ENCODE peak calls at places on chromosome 4, in four cellular contexts. One of them, this sample, is unnamed.

GRCh38 chr4:106676173-106676921 is 307.8 kb upstream of the GIMD1 start:
- DNase-seq in WTC11: no peak
- DNase-seq in HEK293T: no peak
- DNase-seq in HepG2: no peak
- DNase-seq in this sample: no peak

GRCh38 chr4:19382993-19383392 is 868.7 kb upstream of the SLIT2 start:
- DNase-seq in WTC11: no peak
- DNase-seq in HEK293T: no peak
- DNase-seq in HepG2: no peak
- DNase-seq in this sample: no peak

GRCh38 chr4:108060164-108060563 is 70.5 kb downstream of the HADH start:
- DNase-seq in WTC11: no peak
- DNase-seq in HEK293T: peak
- DNase-seq in HepG2: peak
- DNase-seq in this sample: peak

GRCh38 chr4:6028168-6028567 is 9.9 kb upstream of the C4orf50 start:
- DNase-seq in WTC11: no peak
- DNase-seq in HEK293T: no peak
- DNase-seq in HepG2: no peak
- DNase-seq in this sample: no peak

GRCh38 chr4:89489338-89489771 is 181.8 kb upstream of the GPRIN3 start:
- DNase-seq in WTC11: peak
- DNase-seq in HEK293T: no peak
- DNase-seq in HepG2: no peak
- DNase-seq in this sample: no peak

GRCh38 chr4:79862842-79863241 is 210.2 kb downstream of the ANTXR2 start:
- DNase-seq in WTC11: no peak
- DNase-seq in HEK293T: no peak
- DNase-seq in HepG2: no peak
- DNase-seq in this sample: no peak

GRCh38 chr4:155948541-155948940 is 5.1 kb downstream of the CTSO start:
- DNase-seq in WTC11: no peak
- DNase-seq in HEK293T: no peak
- DNase-seq in HepG2: no peak
- DNase-seq in this sample: no peak

GRCh38 chr4:148075438-148075837 is 343.6 kb downstream of the ARHGAP10 start:
- DNase-seq in WTC11: no peak
- DNase-seq in HEK293T: no peak
- DNase-seq in HepG2: no peak
- DNase-seq in this sample: no peak

GRCh38 chr4:56640907-56641493 is 40.1 kb downstream of the HOPX start:
- DNase-seq in WTC11: no peak
- DNase-seq in HEK293T: no peak
- DNase-seq in HepG2: no peak
- DNase-seq in this sample: no peak

DNA sequence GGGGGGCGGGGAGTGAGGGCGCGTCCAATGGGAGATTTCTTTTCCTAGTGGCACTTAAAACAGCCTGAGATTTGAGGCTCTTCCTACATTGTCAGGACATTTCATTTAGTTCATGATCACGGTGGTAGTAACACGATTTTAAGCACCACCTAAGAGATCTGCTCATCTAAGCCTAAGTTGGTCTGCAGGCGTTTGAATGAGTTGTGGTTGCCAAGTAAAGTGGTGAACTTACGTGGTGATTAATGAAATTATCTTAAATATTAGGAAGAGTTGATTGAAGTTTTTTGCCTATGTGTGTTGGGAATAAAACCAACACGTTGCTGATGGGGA is 1.1 kb downstream of the HTT start:
- DNase-seq in WTC11: no peak
- DNase-seq in HEK293T: no peak
- DNase-seq in HepG2: no peak
- DNase-seq in this sample: peak
- TF ChIP-seq ELF4 in WTC11: no peak
- TF ChIP-seq ELF4 in HEK293T: no peak
- TF ChIP-seq ELF4 in HepG2: no peak
- TF ChIP-seq ELF4 in this sample: no peak

GRCh38 chr4:11402192-11402591 is 26.5 kb downstream of the HS3ST1 start:
- DNase-seq in WTC11: no peak
- DNase-seq in HEK293T: no peak
- DNase-seq in HepG2: no peak
- DNase-seq in this sample: no peak

GRCh38 chr4:11393551-11393950 is 35.1 kb downstream of the HS3ST1 start:
- DNase-seq in WTC11: no peak
- DNase-seq in HEK293T: no peak
- DNase-seq in HepG2: no peak
- DNase-seq in this sample: no peak

GRCh38 chr4:11399461-11399971 is 29.2 kb downstream of the HS3ST1 start:
- DNase-seq in WTC11: no peak
- DNase-seq in HEK293T: no peak
- DNase-seq in HepG2: no peak
- DNase-seq in this sample: no peak

GRCh38 chr4:11397819-11398610 is 30.7 kb downstream of the HS3ST1 start:
- DNase-seq in WTC11: no peak
- DNase-seq in HEK293T: no peak
- DNase-seq in HepG2: no peak
- DNase-seq in this sample: no peak

GRCh38 chr4:11397146-11397545 is 31.5 kb downstream of the HS3ST1 start:
- DNase-seq in WTC11: no peak
- DNase-seq in HEK293T: no peak
- DNase-seq in HepG2: no peak
- DNase-seq in this sample: no peak
- TF ChIP-seq ELF4 in WTC11: no peak
- TF ChIP-seq ELF4 in HEK293T: no peak
- TF ChIP-seq ELF4 in HepG2: no peak
- TF ChIP-seq ELF4 in this sample: no peak

GRCh38 chr4:128168701-128169100 is 107.6 kb downstream of the LARP1B start:
- DNase-seq in WTC11: no peak
- DNase-seq in HEK293T: no peak
- DNase-seq in HepG2: no peak
- DNase-seq in this sample: no peak
- TF ChIP-seq ELF4 in WTC11: no peak
- TF ChIP-seq ELF4 in HEK293T: no peak
- TF ChIP-seq ELF4 in HepG2: no peak
- TF ChIP-seq ELF4 in this sample: no peak

GRCh38 chr4:114082348-114082747 is 102.9 kb upstream of the ARSJ start:
- DNase-seq in WTC11: no peak
- DNase-seq in HEK293T: no peak
- DNase-seq in HepG2: no peak
- DNase-seq in this sample: no peak

GRCh38 chr4:114081783-114082182 is 102.3 kb upstream of the ARSJ start:
- DNase-seq in WTC11: no peak
- DNase-seq in HEK293T: no peak
- DNase-seq in HepG2: no peak
- DNase-seq in this sample: no peak

GRCh38 chr4:114091546-114091945 is 112.1 kb upstream of the ARSJ start:
- DNase-seq in WTC11: no peak
- DNase-seq in HEK293T: no peak
- DNase-seq in HepG2: no peak
- DNase-seq in this sample: no peak

GRCh38 chr4:114093221-114093715 is 113.8 kb upstream of the ARSJ start:
- DNase-seq in WTC11: no peak
- DNase-seq in HEK293T: no peak
- DNase-seq in HepG2: no peak
- DNase-seq in this sample: no peak

DNA sequence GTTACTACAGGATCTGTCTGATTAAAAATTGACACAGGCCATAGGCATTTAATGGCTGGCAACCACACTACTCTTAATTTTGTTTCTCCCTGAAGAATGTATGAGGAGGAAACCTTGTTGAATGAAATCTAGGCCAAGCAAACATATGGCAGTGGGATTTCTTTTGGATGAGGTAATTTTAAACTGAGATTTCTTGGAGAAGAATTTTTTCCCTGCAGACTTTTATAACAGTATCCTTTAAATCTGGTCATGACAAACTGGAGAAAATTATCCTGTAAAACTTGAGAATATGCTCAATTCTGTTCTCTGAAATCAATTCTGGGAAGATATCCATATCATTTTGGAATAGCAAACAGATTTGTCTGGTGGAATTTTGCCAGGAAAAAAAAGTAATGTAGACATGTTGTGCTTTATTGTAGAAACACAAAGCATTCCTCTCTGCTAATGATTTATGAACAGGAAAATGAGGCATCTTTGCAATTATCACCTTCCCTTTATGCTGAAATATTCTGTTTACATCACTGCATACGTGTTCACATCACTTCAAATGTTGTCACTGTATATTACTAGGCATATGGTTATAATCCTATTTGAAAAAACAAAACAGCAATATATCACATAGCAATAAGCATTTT is 108.3 kb upstream of the ARSJ start:
- DNase-seq in WTC11: no peak
- DNase-seq in HEK293T: no peak
- DNase-seq in HepG2: no peak
- DNase-seq in this sample: no peak
- TF ChIP-seq ELF4 in WTC11: no peak
- TF ChIP-seq ELF4 in HEK293T: no peak
- TF ChIP-seq ELF4 in HepG2: no peak
- TF ChIP-seq ELF4 in this sample: no peak